ENCODE peak calls at places on chromosomes 16 and 17, in five cellular contexts. S is neural crest cell, D is GM10248, J is adrenal gland, X is prostate gland. W is an unnamed sample.

GRCh38 chr17:80270836-80271235 is 10.2 kb downstream of the RNF213 start:
- DNase-seq in J (peak), S (peak), X (no peak), D (no peak), W (peak)

GRCh38 chr17:41523787-41524186 is 4.3 kb downstream of the KRT19 start:
- DNase-seq in D (no peak), X (no peak), J (no peak), S (no peak), W (no peak)

GRCh38 chr16:27463741-27464662 is 62.0 kb downstream of the IL21R start:
- DNase-seq in J (no peak), X (no peak), D (no peak), S (no peak), W (no peak)

GRCh38 chr17:68238488-68238887 is 9.4 kb upstream of the AMZ2 start:
- DNase-seq in J (no peak), S (no peak), X (no peak), D (no peak), W (no peak)

GRCh38 chr17:31050948-31051347 is 43.8 kb upstream of the NF1 start:
- DNase-seq in X (no peak), S (no peak), J (no peak), D (no peak), W (no peak)

GRCh38 chr17:77324227-77324626 is 183.5 kb downstream of the SEC14L1 start:
- DNase-seq in J (peak), D (no peak), X (no peak), S (no peak), W (no peak)

GRCh38 chr16:29836623-29837022 is 16.4 kb downstream of the MVP start:
- DNase-seq in S (no peak), X (no peak), D (no peak), J (no peak), W (no peak)

GRCh38 chr17:3572231-3572630 is 14.6 kb upstream of the TRPV3 start:
- DNase-seq in D (no peak), X (no peak), J (no peak), S (no peak), W (no peak)

GRCh38 chr16:65249768-65250167 is 127.9 kb upstream of the CDH11 start:
- DNase-seq in J (peak), X (no peak), D (no peak), S (no peak), W (no peak)

GRCh38 chr17:8698142-8699050 is 46.2 kb downstream of the CCDC42 start:
- DNase-seq in J (peak), S (no peak), D (no peak), X (peak), W (no peak)

GRCh38 chr17:74176546-74177001 is 26.9 kb upstream of the RPL38 start:
- DNase-seq in J (peak), S (peak), X (peak), D (peak), W (peak)

GRCh38 chr16:59604331-59604730 is 870.2 kb upstream of the GOT2 start:
- DNase-seq in X (no peak), D (no peak), J (no peak), S (no peak), W (no peak)

GRCh38 chr16:27169511-27170071 is 33.7 kb upstream of the KDM8 start:
- DNase-seq in S (no peak), J (no peak), D (no peak), X (no peak), W (no peak)

GRCh38 chr17:60792250-60792898 is 114.7 kb downstream of the BCAS3 start:
- DNase-seq in D (no peak), X (no peak), S (no peak), J (no peak), W (no peak)

GRCh38 chr16:10579965-10580918 is at the start of gene EMP2:
- DNase-seq in J (peak), D (peak), X (peak), S (peak), W (peak)

GRCh38 chr16:27628216-27628945 is 78.4 kb downstream of the KATNIP start:
- DNase-seq in D (no peak), J (no peak), X (no peak), S (no peak), W (no peak)

GRCh38 chr17:49574945-49575523 is 637 bp upstream of the NXPH3 start:
- DNase-seq in X (no peak), D (no peak), S (no peak), J (no peak), W (no peak)

GRCh38 chr17:78197147-78197830 is 10.1 kb downstream of the AFMID start:
- DNase-seq in S (no peak), X (no peak), J (no peak), D (no peak), W (no peak)

GRCh38 chr17:72267601-72268000 is 146.8 kb downstream of the SOX9 start:
- DNase-seq in J (no peak), X (no peak), D (no peak), S (no peak), W (no peak)

GRCh38 chr17:81518785-81519283 is 6.2 kb upstream of the ACTG1 start:
- DNase-seq in S (no peak), D (peak), J (no peak), X (no peak), W (no peak)

GRCh38 chr17:13182450-13182849 is 164.6 kb upstream of the ELAC2 start:
- DNase-seq in D (no peak), S (no peak), X (no peak), J (no peak), W (no peak)

GRCh38 chr16:67935096-67935401 is 1.6 kb downstream of the PSMB10 start:
- DNase-seq in J (no peak), D (no peak), X (no peak), S (no peak), W (no peak)

GRCh38 chr16:4133897-4134372 is 17.7 kb upstream of the ADCY9 start:
- DNase-seq in S (no peak), J (no peak), D (no peak), X (no peak), W (no peak)

GRCh38 chr16:31301708-31302400 is 42.1 kb downstream of the ITGAM start:
- DNase-seq in X (no peak), S (no peak), J (peak), D (no peak), W (no peak)

DNA sequence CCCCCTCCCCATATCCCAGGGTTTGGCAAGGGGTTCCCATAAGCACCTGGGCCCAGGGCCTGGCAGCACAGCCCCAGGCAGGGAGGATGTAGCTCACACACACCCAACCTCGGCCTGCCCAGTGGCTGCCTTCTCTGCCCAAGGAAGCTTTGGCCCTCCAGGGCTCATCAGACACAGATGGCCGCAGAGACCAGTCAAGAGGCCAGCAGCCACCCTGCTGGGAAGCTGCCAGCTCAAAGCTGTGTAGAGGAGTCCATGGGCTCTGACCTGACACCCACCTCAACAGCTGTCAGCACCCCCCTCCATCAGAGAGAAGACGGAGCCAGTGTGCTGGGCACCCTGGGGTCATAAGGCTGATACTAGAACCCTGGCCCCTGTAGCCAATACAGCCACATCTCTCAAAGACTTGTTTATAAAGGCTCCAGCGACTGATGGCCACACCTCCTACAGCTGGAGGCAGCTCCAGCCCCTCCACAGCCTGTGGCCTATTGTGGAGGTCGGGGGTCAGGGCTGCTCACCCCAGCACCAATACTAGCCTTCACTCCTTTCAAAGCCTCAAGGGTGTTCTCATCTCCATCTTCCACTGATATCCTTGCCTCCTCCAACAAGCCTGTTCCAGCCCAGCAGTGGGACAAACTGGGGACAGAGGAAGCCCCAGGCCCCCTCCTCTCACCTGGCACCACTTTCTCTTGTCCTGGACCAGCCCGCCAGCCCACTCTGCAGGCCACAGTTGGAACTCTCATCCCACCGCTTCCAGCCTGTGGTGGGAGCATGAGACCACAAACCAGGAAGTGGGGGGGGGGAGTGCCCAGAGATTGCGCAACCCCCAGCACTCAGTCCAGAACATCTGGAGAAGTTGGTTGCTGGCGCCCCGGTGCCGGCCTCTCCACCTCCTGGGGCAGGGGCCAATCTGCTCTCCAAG is 2.2 kb upstream of the MPG start:
- DNase-seq in D (no peak), J (peak), X (no peak), S (peak), W (no peak)
- TF ChIP-seq CTCF in D (no peak), J (no peak), X (no peak), S (no peak), W (peak)

DNA sequence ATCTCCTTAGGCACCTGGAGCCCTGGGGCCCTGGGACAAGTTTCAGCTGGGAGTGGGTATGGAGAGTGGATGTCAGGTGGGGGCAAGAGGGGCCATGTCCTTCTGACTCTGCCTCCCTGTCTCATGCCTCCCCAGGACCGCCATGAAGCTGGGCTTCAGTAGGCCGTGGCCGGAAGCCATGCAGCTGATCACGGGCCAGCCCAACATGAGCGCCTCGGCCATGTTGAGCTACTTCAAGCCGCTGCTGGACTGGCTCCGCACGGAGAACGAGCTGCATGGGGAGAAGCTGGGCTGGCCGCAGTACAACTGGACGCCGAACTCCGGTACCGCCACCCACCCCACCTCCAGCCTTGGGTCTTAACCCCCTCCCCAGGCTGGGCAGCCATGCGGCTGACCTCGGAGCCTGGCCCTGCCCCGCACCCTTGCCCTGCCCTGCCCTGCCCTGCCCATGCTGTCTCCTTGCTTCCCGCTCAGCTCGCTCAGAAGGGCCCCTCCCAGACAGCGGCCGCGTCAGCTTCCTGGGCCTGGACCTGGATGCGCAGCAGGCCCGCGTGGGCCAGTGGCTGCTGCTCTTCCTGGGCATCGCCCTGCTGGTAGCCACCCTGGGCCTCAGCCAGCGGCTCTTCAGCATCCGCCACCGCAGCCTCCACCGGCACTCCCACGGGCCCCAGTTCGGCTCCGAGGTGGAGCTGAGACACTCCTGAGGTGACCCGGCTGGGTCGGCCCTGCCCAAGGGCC is 20.0 kb downstream of the ACE start:
- DNase-seq in D (no peak), S (no peak), J (no peak), X (no peak), W (no peak)
- TF ChIP-seq CTCF in D (no peak), S (no peak), J (no peak), X (no peak), W (no peak)

DNA sequence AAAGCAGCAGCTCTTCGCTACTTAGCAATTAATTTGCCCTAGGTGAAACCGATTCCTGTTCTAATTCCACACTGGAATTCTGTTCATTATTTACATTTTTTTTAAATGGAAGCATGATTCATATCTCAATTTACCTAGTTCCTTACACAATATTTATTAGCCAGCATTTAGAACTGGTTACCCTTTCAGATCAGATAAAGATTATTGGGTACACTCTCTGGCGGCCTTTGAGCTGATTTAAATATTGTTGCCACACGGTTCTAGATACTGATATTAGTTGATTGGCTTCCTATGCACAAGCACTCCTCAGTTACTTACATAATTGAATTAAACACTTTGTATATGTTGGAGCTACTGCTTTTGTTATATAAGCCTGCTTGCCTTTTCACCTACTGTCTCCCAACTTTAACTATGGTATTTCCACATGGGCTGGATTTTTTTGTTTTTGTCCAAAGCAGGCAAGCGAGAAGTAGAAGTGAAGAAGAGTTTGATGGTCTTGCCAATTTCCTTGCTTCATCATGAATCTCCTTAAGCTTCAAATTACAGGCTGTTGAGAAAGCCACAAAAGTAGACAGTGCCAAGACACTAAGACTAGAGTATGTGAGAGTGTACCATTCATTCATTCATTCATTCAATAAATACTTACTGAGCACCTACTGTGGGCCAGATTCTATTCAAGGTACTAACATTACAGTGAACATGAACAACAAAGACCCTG is 3.9 kb upstream of the ALDH3A2 start:
- DNase-seq in J (no peak), X (no peak), S (no peak), D (no peak), W (no peak)
- TF ChIP-seq CTCF in J (no peak), X (no peak), S (no peak), D (no peak), W (no peak)

GRCh38 chr16:54812229-54812628 is 118.4 kb upstream of the IRX5 start:
- DNase-seq in S (no peak), J (no peak), D (no peak), X (no peak), W (no peak)
- TF ChIP-seq CTCF in S (no peak), J (no peak), D (no peak), X (no peak), W (no peak)

DNA sequence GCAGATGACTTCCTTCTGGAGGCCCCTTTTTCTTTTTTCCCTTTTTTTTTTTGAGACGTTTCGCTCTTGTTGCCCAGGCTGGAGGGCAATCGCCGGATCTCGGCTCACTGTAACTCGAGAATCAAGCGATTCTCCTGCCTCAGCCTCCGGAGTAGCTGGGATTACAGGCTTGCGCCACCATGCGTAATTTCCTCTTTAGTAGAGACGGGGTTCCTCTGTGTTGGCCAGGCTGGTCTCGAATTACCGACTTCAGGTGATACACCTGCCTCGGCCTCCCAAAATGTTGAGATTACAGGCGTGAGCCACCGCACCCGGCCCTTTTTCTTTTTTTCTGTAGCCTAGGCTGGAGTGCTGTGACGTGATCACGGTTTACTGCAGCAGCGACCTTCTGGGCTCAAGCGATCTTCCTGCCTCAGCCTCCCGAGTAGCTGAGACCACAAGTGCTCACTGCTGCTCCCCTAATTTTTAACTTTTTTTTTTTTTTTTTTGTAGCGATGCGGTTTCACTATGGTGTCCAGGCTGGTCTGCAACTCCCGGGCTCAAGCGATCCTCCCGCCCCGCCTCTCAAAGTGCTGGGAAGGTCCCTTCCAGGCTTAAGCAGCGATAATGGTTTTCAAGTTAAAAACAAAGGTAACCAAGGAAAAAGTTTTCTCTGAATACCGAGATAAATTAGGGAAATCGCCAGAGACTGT is 956 bp upstream of the IST1 start:
- DNase-seq in D (no peak), X (peak), S (peak), J (peak), W (no peak)
- TF ChIP-seq CTCF in D (peak), X (no peak), S (no peak), J (no peak), W (peak)

DNA sequence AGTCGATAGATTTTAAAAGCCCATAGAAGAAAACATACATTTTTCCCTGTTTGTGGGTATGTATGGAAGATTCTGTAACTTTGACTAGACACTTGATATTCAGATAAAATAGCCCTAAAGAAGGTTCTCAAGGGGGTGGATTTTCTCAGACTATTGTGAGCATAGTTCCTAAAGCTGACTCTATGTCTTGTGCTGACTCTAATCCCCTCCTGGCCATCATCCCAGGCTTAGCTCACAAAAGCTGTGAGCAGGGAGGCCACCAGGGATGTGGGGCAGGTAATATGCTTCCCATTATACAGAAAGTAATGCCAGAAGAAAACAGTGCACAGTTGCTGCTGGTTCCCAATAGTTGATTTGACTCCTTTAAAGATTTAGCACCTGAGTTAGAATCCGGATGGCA is 32.0 kb downstream of the CDH13 start:
- DNase-seq in S (no peak), D (no peak), X (no peak), J (no peak), W (no peak)
- TF ChIP-seq CTCF in S (no peak), D (no peak), X (no peak), J (no peak), W (no peak)

W was measured in progenitor cell of endocrine pancreas.